ENCODE peak calls at places on chromosomes 11 and 22, in five cellular contexts. One of them, this sample, is unnamed. For H3K27me3, the result is how much of the 10 kb centered on the place peaks cover.

GRCh38 chr11:45511566-45511965 is 153.9 kb downstream of the CHST1 start:
- DNase-seq in mesendoderm: no peak
- DNase-seq in IMR-90: no peak
- DNase-seq in transverse colon: no peak
- DNase-seq in tibial artery: no peak
- DNase-seq in this sample: no peak

GRCh38 chr11:111793863-111794262 is 27.7 kb upstream of the PPP2R1B start:
- DNase-seq in IMR-90: peak
- DNase-seq in mesendoderm: no peak
- DNase-seq in transverse colon: no peak
- DNase-seq in tibial artery: no peak
- DNase-seq in this sample: no peak

GRCh38 chr11:76695133-76695532 is 24.6 kb upstream of the LRRC32 start:
- DNase-seq in tibial artery: no peak
- DNase-seq in transverse colon: no peak
- DNase-seq in mesendoderm: no peak
- DNase-seq in IMR-90: no peak
- DNase-seq in this sample: no peak

GRCh38 chr11:72781313-72782080 is 12.3 kb downstream of the STARD10 start:
- DNase-seq in tibial artery: no peak
- DNase-seq in transverse colon: peak
- DNase-seq in IMR-90: no peak
- DNase-seq in mesendoderm: peak
- DNase-seq in this sample: no peak

GRCh38 chr11:36142439-36142838 is 146.8 kb downstream of the COMMD9 start:
- DNase-seq in IMR-90: no peak
- DNase-seq in mesendoderm: no peak
- DNase-seq in tibial artery: no peak
- DNase-seq in transverse colon: no peak
- DNase-seq in this sample: no peak

GRCh38 chr22:24950272-24950902 is 2.1 kb upstream of the KIAA1671 start:
- DNase-seq in mesendoderm: peak
- DNase-seq in IMR-90: peak
- DNase-seq in tibial artery: no peak
- DNase-seq in transverse colon: no peak
- DNase-seq in this sample: no peak

GRCh38 chr22:48439560-48440135 is 1388.0 kb downstream of the BRD1 start:
- DNase-seq in transverse colon: no peak
- DNase-seq in tibial artery: no peak
- DNase-seq in mesendoderm: no peak
- DNase-seq in IMR-90: no peak
- DNase-seq in this sample: no peak

GRCh38 chr22:32926600-32926999 is 125.1 kb downstream of the TIMP3 start:
- DNase-seq in transverse colon: no peak
- DNase-seq in mesendoderm: peak
- DNase-seq in IMR-90: peak
- DNase-seq in tibial artery: no peak
- DNase-seq in this sample: no peak

GRCh38 chr11:47786373-47786772 is 19.2 kb upstream of the FNBP4 start:
- DNase-seq in transverse colon: no peak
- DNase-seq in IMR-90: peak
- DNase-seq in tibial artery: no peak
- DNase-seq in mesendoderm: no peak
- DNase-seq in this sample: no peak

GRCh38 chr11:95593101-95593500 is 196.5 kb downstream of the FAM76B start:
- DNase-seq in transverse colon: no peak
- DNase-seq in tibial artery: no peak
- DNase-seq in IMR-90: peak
- DNase-seq in mesendoderm: no peak
- DNase-seq in this sample: no peak

GRCh38 chr11:77346906-77347603 is 45.6 kb upstream of the GDPD4 start:
- DNase-seq in IMR-90: peak
- DNase-seq in tibial artery: no peak
- DNase-seq in transverse colon: no peak
- DNase-seq in mesendoderm: peak
- DNase-seq in this sample: no peak

GRCh38 chr11:47842749-47843148 is 5.4 kb downstream of the NUP160 start:
- DNase-seq in tibial artery: no peak
- DNase-seq in mesendoderm: no peak
- DNase-seq in IMR-90: no peak
- DNase-seq in transverse colon: no peak
- DNase-seq in this sample: no peak

GRCh38 chr22:46942816-46943783 is 180.7 kb downstream of the TBC1D22A start:
- DNase-seq in IMR-90: no peak
- DNase-seq in mesendoderm: no peak
- DNase-seq in tibial artery: no peak
- DNase-seq in transverse colon: no peak
- DNase-seq in this sample: no peak

GRCh38 chr11:67272327-67273259 is 6.3 kb downstream of the GRK2 start:
- DNase-seq in transverse colon: peak
- DNase-seq in tibial artery: peak
- DNase-seq in mesendoderm: no peak
- DNase-seq in IMR-90: no peak
- DNase-seq in this sample: no peak

GRCh38 chr11:110467556-110467955 is 37.8 kb downstream of the FDX1 start:
- DNase-seq in transverse colon: no peak
- DNase-seq in tibial artery: no peak
- DNase-seq in IMR-90: no peak
- DNase-seq in mesendoderm: peak
- DNase-seq in this sample: no peak

GRCh38 chr11:35825386-35825785 is 118.5 kb upstream of the LDLRAD3 start:
- DNase-seq in IMR-90: no peak
- DNase-seq in transverse colon: no peak
- DNase-seq in tibial artery: no peak
- DNase-seq in mesendoderm: no peak
- DNase-seq in this sample: no peak

GRCh38 chr22:21622624-21623401 is 7.0 kb downstream of the YDJC start:
- DNase-seq in transverse colon: no peak
- DNase-seq in mesendoderm: no peak
- DNase-seq in IMR-90: no peak
- DNase-seq in tibial artery: no peak
- DNase-seq in this sample: no peak

GRCh38 chr11:2296913-2297622 is 4.7 kb downstream of the C11orf21 start:
- DNase-seq in transverse colon: no peak
- DNase-seq in IMR-90: no peak
- DNase-seq in mesendoderm: no peak
- DNase-seq in tibial artery: no peak
- DNase-seq in this sample: no peak

GRCh38 chr11:44979536-44980399 is 29.1 kb upstream of the TP53I11 start:
- DNase-seq in transverse colon: peak
- DNase-seq in tibial artery: no peak
- DNase-seq in mesendoderm: peak
- DNase-seq in IMR-90: no peak
- DNase-seq in this sample: no peak

DNA sequence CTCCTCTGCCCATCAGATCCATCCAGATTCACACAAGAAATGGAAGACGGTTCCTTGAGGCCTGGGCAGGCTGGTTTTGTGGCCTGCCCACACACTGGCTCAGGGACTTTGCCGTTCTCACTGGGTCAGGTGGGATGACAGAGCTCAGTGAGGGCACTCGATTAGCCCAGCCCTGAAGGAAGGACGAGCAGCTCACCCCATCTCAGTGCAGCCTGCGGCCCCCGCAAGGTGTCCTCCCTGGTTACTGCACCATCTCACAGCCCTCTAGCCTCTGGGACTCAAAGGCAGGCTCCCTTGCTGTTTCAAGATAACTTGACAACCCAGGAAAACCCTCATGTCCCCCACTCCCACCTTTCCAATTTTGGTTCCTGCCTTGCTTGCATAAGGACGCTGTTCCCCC is 4.2 kb downstream of the SLC16A8 start:
- DNase-seq in tibial artery: no peak
- DNase-seq in transverse colon: no peak
- DNase-seq in mesendoderm: no peak
- DNase-seq in IMR-90: no peak
- DNase-seq in this sample: no peak
- H3K27ac ChIP-seq in tibial artery: no peak
- H3K27ac ChIP-seq in transverse colon: no peak
- H3K27ac ChIP-seq in mesendoderm: no peak
- H3K27ac ChIP-seq in IMR-90: no peak
- H3K27ac ChIP-seq in this sample: no peak

DNA sequence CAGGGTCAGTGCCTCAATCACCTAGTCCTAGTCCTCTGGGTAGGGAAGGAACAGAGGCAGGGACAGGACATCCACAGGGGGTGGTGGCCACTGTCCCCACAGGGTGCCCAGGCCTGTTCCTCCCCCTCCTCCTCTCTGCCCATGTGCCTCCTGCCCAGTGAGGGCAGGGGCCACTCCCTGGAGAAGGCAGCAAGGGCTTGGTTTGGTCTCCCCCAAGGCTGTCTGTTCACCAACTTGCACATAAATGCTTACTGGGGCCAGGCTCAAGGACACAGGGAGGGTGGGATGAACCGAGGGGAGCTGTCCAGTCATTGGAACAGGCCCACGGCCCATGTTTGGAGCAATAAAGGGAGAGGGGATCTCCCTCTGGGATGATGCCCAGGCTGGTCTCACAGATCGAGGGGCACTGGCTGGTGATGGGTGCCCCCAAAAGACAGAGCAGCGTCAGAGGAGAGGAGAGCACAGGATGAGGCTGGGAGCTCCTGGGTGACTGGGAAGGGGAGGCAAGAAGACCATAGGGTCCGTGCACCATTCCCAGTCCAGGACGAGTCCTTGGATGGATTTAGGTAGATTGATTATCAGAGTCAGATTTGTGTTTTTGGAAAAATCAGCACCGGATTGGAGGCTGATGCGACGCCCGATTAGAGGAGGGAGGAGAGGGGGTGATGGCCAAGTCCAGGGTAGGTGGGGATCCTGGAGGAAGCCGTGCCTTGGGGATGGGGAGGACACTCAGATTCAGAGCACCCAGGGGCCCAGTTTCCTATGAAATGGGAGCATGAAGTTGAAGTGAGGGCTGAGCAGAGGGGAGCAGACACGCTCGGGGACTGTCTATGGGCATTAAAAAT is 1.1 kb downstream of the IGLL5 start:
- DNase-seq in transverse colon: no peak
- DNase-seq in tibial artery: no peak
- DNase-seq in IMR-90: no peak
- DNase-seq in mesendoderm: no peak
- DNase-seq in this sample: no peak
- H3K27me3 ChIP-seq in transverse colon: under half
- H3K27me3 ChIP-seq in tibial artery: under half
- H3K27me3 ChIP-seq in IMR-90: under half
- H3K27me3 ChIP-seq in mesendoderm: under half
- H3K27me3 ChIP-seq in this sample: under half

GRCh38 chr11:12089473-12089872 is 20.9 kb upstream of the MICAL2 start:
- DNase-seq in mesendoderm: no peak
- DNase-seq in tibial artery: peak
- DNase-seq in transverse colon: no peak
- DNase-seq in IMR-90: peak
- DNase-seq in this sample: no peak
- H3K27ac ChIP-seq in mesendoderm: no peak
- H3K27ac ChIP-seq in tibial artery: peak
- H3K27ac ChIP-seq in transverse colon: peak
- H3K27ac ChIP-seq in IMR-90: peak
- H3K27ac ChIP-seq in this sample: peak

DNA sequence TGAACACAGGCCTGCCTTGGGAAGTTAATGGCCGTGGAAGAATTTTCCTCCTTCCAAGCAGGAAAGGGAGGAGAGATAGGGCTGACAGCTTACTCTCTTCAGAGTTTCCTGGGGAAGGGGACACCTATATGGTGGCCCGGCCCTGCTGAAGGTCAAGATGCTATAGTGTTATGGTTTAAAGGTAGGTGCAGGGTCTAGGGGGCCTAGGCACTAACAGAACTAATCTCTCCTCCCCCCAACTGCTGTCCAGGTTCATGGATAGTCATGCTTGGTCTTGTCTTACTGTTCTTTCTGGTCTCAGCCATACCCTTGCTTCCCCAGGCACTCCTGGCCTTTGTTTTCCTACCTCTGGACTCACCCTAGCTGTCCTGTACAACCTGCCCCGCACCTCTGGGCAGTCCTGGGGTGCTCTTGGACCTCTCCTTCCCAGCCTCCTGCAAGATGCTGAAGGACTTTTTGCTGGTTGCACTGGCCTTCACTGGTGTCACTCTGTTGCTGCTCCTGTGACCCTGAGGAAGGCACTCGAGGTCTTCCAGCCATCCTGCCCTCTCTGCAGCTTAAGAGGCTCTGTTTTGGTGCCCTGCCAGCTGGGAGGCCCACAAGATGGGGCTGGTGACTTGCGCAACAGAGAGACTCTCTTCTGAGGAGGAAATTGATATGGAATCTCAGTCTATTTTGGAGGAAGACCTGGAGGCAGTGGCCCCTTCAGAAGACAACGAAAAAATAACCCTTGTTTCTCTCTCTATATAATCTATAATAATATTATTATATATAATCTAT is 17.9 kb downstream of the SEC14L3 start:
- DNase-seq in mesendoderm: peak
- DNase-seq in tibial artery: no peak
- DNase-seq in transverse colon: no peak
- DNase-seq in IMR-90: no peak
- DNase-seq in this sample: no peak
- H3K27me3 ChIP-seq in mesendoderm: under half
- H3K27me3 ChIP-seq in tibial artery: under half
- H3K27me3 ChIP-seq in transverse colon: under half
- H3K27me3 ChIP-seq in IMR-90: under half
- H3K27me3 ChIP-seq in this sample: under half

GRCh38 chr22:35430897-35431322 is 31.0 kb downstream of the MCM5 start:
- DNase-seq in transverse colon: peak
- DNase-seq in mesendoderm: peak
- DNase-seq in tibial artery: peak
- DNase-seq in IMR-90: peak
- DNase-seq in this sample: peak
- H3K27ac ChIP-seq in transverse colon: peak
- H3K27ac ChIP-seq in mesendoderm: no peak
- H3K27ac ChIP-seq in tibial artery: no peak
- H3K27ac ChIP-seq in IMR-90: peak
- H3K27ac ChIP-seq in this sample: no peak

DNA sequence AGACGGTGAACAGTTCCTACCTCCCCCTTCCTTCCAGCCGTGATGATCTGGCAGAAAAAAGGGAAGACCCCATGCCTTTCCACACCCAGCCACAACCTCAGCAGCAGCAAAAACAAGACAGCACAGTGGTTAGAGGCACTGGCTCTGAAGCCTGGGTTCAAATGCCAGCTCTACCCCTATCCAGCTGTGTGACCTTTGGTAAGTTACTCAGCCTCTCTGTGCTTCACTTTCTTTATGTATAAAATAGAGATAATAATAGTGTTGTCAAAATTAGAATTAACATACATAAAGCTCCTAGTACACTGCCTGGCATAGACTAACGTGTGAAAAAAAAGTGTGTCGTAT is 4.2 kb downstream of the NRXN2 start:
- DNase-seq in transverse colon: no peak
- DNase-seq in IMR-90: no peak
- DNase-seq in mesendoderm: no peak
- DNase-seq in tibial artery: no peak
- DNase-seq in this sample: no peak
- H3K27me3 ChIP-seq in transverse colon: half or more
- H3K27me3 ChIP-seq in IMR-90: half or more
- H3K27me3 ChIP-seq in mesendoderm: under half
- H3K27me3 ChIP-seq in tibial artery: under half
- H3K27me3 ChIP-seq in this sample: under half

DNA sequence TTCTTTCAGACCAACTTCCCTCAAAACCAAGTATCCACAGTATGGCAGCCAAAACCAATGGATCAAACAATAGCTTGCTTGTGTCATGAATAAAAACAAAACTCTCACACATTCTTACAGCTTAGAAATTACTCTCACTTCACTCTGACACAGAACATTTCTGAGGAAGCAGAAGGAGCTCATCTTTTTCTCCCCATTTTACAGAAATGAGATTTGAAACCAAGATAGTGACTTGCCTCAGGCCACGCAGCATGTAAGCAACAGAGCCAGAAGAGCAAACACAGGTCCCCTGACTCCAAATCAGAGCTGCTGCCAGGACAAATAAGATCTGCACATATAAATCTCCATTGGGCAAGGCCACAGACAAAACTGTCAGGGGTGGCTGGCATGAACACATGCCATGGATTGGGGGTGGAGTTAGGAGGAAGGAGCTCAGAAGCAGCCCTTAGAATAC is 64.8 kb downstream of the RAB30 start:
- DNase-seq in IMR-90: no peak
- DNase-seq in transverse colon: no peak
- DNase-seq in tibial artery: no peak
- DNase-seq in mesendoderm: no peak
- DNase-seq in this sample: no peak
- H3K27ac ChIP-seq in IMR-90: no peak
- H3K27ac ChIP-seq in transverse colon: peak
- H3K27ac ChIP-seq in tibial artery: no peak
- H3K27ac ChIP-seq in mesendoderm: no peak
- H3K27ac ChIP-seq in this sample: no peak

This sample was measured in thoracic aorta.